ENCODE peak calls at places on chromosome 22, in four cellular contexts. A is heart right ventricle; H is SK-N-SH; D is naive thymus-derived CD4-positive, alpha-beta T cell. N is an unnamed sample. For H3K4me1, the result is how much of the 10 kb centered on the place peaks cover.

GRCh38 chr22:46087336-46087690 is 63.0 kb upstream of the PPARA start:
- DNase-seq in A (no peak), H (no peak), D (no peak), N (no peak)

GRCh38 chr22:20741634-20742581 is 32.0 kb upstream of the SERPIND1 start:
- DNase-seq in A (no peak), H (peak), D (peak), N (peak)

GRCh38 chr22:41770715-41771452 is 29.6 kb upstream of the CCDC134 start:
- DNase-seq in A (no peak), H (no peak), D (no peak), N (no peak)

GRCh38 chr22:19811211-19811621 is 43.5 kb downstream of the GNB1L start:
- DNase-seq in A (no peak), H (peak), D (no peak), N (peak)

GRCh38 chr22:44440224-44441160 is 57.5 kb downstream of the RTL6 start:
- DNase-seq in A (no peak), H (no peak), D (no peak), N (peak)

GRCh38 chr22:41513391-41513790 is 30.9 kb downstream of the POLR3H start:
- DNase-seq in A (no peak), H (no peak), D (no peak), N (no peak)

GRCh38 chr22:21064917-21065864 is 19.4 kb downstream of the LRRC74B start:
- DNase-seq in A (no peak), H (no peak), D (no peak), N (no peak)

GRCh38 chr22:49281467-49282340 is 546.0 kb downstream of the BRD1 start:
- DNase-seq in A (no peak), H (no peak), D (no peak), N (no peak)

GRCh38 chr22:49258107-49259010 is 569.3 kb downstream of the BRD1 start:
- DNase-seq in A (no peak), H (no peak), D (no peak), N (peak)

GRCh38 chr22:24871611-24872205 is 65.7 kb downstream of the SGSM1 start:
- DNase-seq in A (no peak), H (no peak), D (no peak), N (no peak)

GRCh38 chr22:19287889-19288288 is 3.6 kb downstream of the CLTCL1 start:
- DNase-seq in A (no peak), H (no peak), D (no peak), N (peak)

GRCh38 chr22:19260194-19260593 is 31.3 kb downstream of the CLTCL1 start:
- DNase-seq in A (no peak), H (no peak), D (no peak), N (no peak)

GRCh38 chr22:35359380-35360065 is 21.4 kb upstream of the HMOX1 start:
- DNase-seq in A (no peak), H (no peak), D (no peak), N (no peak)

GRCh38 chr22:36536717-36537116 is 7.8 kb upstream of the EIF3D start:
- DNase-seq in A (no peak), H (no peak), D (no peak), N (peak)

GRCh38 chr22:22195265-22196017 is 49.1 kb upstream of the VPREB1 start:
- DNase-seq in A (peak), H (peak), D (peak), N (peak)

GRCh38 chr22:35334010-35334409 is 34.3 kb downstream of the TOM1 start:
- DNase-seq in A (no peak), H (no peak), D (no peak), N (no peak)

GRCh38 chr22:49380828-49381114 is 446.9 kb downstream of the BRD1 start:
- DNase-seq in A (no peak), H (no peak), D (no peak), N (no peak)

GRCh38 chr22:21823740-21824438 is 43.6 kb downstream of the MAPK1 start:
- DNase-seq in A (no peak), H (no peak), D (no peak), N (no peak)

GRCh38 chr22:22881116-22882032 is 6.2 kb upstream of the IGLL5 start:
- DNase-seq in A (no peak), H (peak), D (no peak), N (no peak)

GRCh38 chr22:28440517-28441366 is 238.9 kb downstream of the TTC28 start:
- DNase-seq in A (no peak), H (peak), D (no peak), N (no peak)

GRCh38 chr22:28442264-28442950 is 237.2 kb downstream of the TTC28 start:
- DNase-seq in A (peak), H (peak), D (peak), N (no peak)

GRCh38 chr22:28444659-28445058 is 235.0 kb downstream of the TTC28 start:
- DNase-seq in A (no peak), H (no peak), D (no peak), N (no peak)

GRCh38 chr22:28442951-28443876 is 236.4 kb downstream of the TTC28 start:
- DNase-seq in A (peak), H (peak), D (peak), N (no peak)

DNA sequence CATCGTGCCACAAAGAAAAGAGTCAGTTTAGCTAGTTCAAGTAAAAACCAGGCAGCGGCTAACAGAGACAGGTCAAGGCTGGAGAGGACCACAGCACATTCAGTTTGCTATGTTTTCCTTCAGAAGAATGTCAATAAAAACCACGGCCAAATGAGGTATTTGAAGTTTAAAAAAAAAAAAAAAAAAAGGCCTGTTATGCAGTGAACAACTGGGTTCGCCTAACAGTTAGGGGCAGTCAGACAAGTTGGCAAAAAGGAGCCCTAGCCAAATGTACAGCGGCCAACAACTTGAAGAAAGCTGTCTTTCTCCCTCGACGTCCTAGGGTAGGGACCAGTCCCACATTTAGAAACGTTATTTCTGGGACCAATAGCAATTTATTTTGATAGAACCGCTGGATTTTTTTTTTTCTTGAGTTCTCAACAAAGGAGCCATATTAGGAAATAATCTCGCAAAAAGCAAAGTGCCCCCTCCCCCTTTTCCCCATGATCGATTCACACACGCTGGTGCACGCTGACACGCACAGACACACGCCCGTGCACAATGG is 237.8 kb downstream of the TTC28 start:
- DNase-seq in A (no peak), H (peak), D (no peak), N (no peak)
- H3K4me3 ChIP-seq in A (peak), H (peak), D (peak), N (no peak)

GRCh38 chr22:47107431-47107830 is 345.0 kb downstream of the TBC1D22A start:
- DNase-seq in A (no peak), H (no peak), D (no peak), N (no peak)
- H3K27ac ChIP-seq in A (no peak), H (peak), D (no peak), N (no peak)

DNA sequence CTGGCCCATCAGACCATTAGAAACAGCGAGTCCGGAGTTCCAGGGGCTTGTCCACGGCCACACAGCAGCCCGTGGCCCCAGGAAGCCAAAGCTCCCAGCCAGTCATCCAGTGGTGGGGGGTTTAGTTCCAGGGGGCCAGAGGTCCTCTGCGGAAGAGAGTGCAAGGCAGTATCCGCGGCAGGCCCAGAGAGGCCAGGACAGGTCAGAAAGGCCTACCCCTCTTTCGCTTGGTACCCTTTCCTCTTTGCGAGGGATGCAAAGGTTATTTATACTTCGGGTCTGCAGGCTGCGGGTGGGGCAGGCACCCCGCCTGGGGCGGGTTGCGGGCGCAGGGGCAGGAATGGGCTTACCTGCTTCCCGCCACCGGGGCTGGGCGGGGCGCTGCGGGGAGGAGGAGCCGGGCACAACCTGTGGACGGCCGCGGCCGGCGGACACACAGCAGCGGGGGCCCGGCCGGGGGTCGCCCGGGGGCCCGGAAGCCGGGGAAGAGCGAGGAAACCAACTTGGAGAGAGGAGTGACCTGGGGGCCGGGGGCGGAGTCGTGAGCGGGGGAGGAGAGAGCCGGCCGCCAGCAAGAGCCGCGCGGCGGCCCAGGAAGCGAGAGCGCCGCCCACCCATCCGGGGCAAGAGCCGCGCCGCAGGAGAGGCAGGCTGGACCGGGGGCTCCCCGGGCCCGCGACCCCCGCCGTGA is at the start of gene SH3BP1:
- DNase-seq in A (peak), H (peak), D (peak), N (peak)
- H3K4me1 ChIP-seq in A (half or more), H (half or more), D (half or more), N (under half)

GRCh38 chr22:30265851-30266444 is 703 bp downstream of the OSM start:
- DNase-seq in A (peak), H (no peak), D (peak), N (no peak)
- H3K4me3 ChIP-seq in A (no peak), H (no peak), D (peak), N (no peak)

DNA sequence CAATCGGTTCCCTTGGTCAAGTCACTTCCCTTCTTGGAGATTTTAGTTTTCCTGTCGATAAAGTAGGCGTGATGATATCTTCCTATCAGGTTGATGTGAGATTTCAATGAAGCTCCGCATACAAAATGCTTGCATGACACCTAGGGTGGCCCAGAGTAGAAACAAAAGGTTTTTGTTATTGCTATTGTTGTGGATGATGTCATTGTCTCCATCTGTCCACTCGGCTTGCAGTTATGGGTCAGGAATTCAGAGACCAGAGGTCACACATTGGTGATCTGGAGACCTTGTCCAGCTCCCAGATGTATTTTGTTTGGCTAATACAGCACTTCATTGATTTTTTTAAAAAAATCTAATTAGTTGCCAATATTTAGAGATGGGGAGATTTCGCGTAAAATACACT is 382.1 kb downstream of the MN1 start:
- DNase-seq in A (no peak), H (no peak), D (no peak), N (peak)
- H3K27ac ChIP-seq in A (peak), H (no peak), D (no peak), N (peak)

GRCh38 chr22:39954584-39955055 is 5.6 kb upstream of the TMA7B start:
- DNase-seq in A (no peak), H (no peak), D (no peak), N (no peak)
- H3K4me1 ChIP-seq in A (under half), H (under half), D (half or more), N (under half)

GRCh38 chr22:50676661-50677492 is 4.3 kb downstream of the SHANK3 start:
- DNase-seq in A (no peak), H (peak), D (no peak), N (no peak)

GRCh38 chr22:50676211-50676636 is 3.6 kb downstream of the SHANK3 start:
- DNase-seq in A (no peak), H (no peak), D (no peak), N (no peak)

GRCh38 chr22:50678651-50679521 is 6.3 kb downstream of the SHANK3 start:
- DNase-seq in A (no peak), H (peak), D (no peak), N (no peak)

GRCh38 chr22:50677493-50678217 is 5.0 kb downstream of the SHANK3 start:
- DNase-seq in A (no peak), H (peak), D (no peak), N (no peak)

DNA sequence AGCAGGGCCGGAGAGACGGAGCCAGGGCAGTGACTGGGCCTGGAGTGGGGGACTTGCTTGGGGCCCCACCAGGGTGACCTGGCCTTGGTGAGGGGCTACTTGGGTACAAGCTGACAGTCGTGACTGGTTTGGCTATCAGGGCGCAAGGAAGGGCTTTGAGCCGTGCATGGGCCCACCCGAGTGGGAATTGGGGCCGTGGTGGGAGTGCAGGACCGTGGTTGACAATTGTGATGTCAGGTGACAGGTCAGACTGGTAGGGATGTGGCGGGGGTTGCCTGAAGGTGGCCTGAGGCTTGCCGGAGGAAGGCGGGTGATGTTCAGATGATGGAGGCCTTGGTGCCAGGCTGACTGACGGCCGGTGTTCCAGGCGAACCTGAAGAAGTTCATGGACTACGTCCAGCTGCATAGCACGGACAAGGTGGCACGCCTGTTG is 5.6 kb downstream of the SHANK3 start:
- DNase-seq in A (no peak), H (peak), D (no peak), N (no peak)
- H3K4me3 ChIP-seq in A (no peak), H (no peak), D (no peak), N (no peak)

GRCh38 chr22:31730344-31730711 is 19.6 kb downstream of the PRR14L start:
- DNase-seq in A (no peak), H (no peak), D (no peak), N (no peak)
- H3K27ac ChIP-seq in A (no peak), H (no peak), D (no peak), N (no peak)

N was measured in SJCRH30.